ENCODE peak calls at places on chromosomes 4 and X, in four cellular contexts. R is tibial nerve; H is heart left ventricle; G is CD8-positive, alpha-beta memory T cell. Q is an unnamed sample.
A peak's percentile ranks its signal among the peaks of the same experiment; 100 is the strongest.

GRCh38 chrX:82384401-82384800 is 1123.7 kb upstream of the POU3F4 start:
- DNase-seq in R (no peak), H (no peak), G (no peak), Q (no peak)

GRCh38 chr4:22434895-22435294 is 81.0 kb downstream of the ADGRA3 start:
- DNase-seq in R (no peak), H (peak; percentile 22), G (no peak), Q (no peak)

GRCh38 chr4:159010563-159011260 is 92.2 kb upstream of the RAPGEF2 start:
- DNase-seq in R (peak; percentile 53), H (peak; percentile 53), G (no peak), Q (peak; percentile 92)

GRCh38 chr4:39889226-39889625 is 88.5 kb downstream of the PDS5A start:
- DNase-seq in R (no peak), H (no peak), G (no peak), Q (no peak)

GRCh38 chr4:573122-573892 is 2.8 kb downstream of the TMEM271 start:
- DNase-seq in R (no peak), H (no peak), G (no peak), Q (no peak)

GRCh38 chrX:20217279-20217678 is 49.4 kb downstream of the RPS6KA3 start:
- DNase-seq in R (no peak), H (no peak), G (no peak), Q (no peak)

GRCh38 chr4:165464338-165464737 is 85.5 kb downstream of the CPE start:
- DNase-seq in R (no peak), H (no peak), G (no peak), Q (no peak)

GRCh38 chr4:175805863-175806262 is 6.2 kb downstream of the GPM6A start:
- DNase-seq in R (no peak), H (no peak), G (no peak), Q (no peak)

GRCh38 chr4:3303445-3303824 is 10.6 kb downstream of the RGS12 start:
- DNase-seq in R (peak; percentile 9), H (no peak), G (no peak), Q (no peak)

GRCh38 chrX:99242001-99242400 is 1168.1 kb downstream of the PCDH19 start:
- DNase-seq in R (no peak), H (no peak), G (no peak), Q (no peak)

GRCh38 chr4:40150932-40151331 is 45.9 kb upstream of the RHOH start:
- DNase-seq in R (no peak), H (no peak), G (no peak), Q (no peak)

GRCh38 chr4:34046580-34046979 is 2197.7 kb downstream of the ARAP2 start:
- DNase-seq in R (no peak), H (no peak), G (no peak), Q (no peak)

GRCh38 chrX:41317487-41318208 is 16.3 kb upstream of the DDX3X start:
- DNase-seq in R (no peak), H (no peak), G (no peak), Q (no peak)

GRCh38 chr4:143402776-143403550 is 66.3 kb downstream of the GAB1 start:
- DNase-seq in R (no peak), H (no peak), G (no peak), Q (no peak)

GRCh38 chr4:17437396-17437795 is 74.5 kb downstream of the QDPR start:
- DNase-seq in R (no peak), H (peak; percentile 32), G (no peak), Q (no peak)

GRCh38 chr4:26362745-26363439 is 42.1 kb downstream of the RBPJ start:
- DNase-seq in R (no peak), H (no peak), G (no peak), Q (no peak)

GRCh38 chr4:164648151-164648848 is 105.6 kb upstream of the SMIM31 start:
- DNase-seq in R (no peak), H (no peak), G (no peak), Q (no peak)

GRCh38 chr4:53477666-53478065 is 100.2 kb downstream of the FIP1L1 start:
- DNase-seq in R (no peak), H (no peak), G (no peak), Q (no peak)

GRCh38 chr4:145003675-145004074 is 94.3 kb downstream of the ANAPC10 start:
- DNase-seq in R (no peak), H (no peak), G (no peak), Q (no peak)

GRCh38 chrX:53678667-53679066 is 7.9 kb downstream of the HUWE1 start:
- DNase-seq in R (no peak), H (no peak), G (no peak), Q (no peak)

GRCh38 chr4:8920289-8920965 is 48.8 kb upstream of the HMX1 start:
- DNase-seq in R (no peak), H (no peak), G (no peak), Q (peak; percentile 47)

GRCh38 chrX:134938682-134939081 is 52.1 kb upstream of the SMIM10 start:
- DNase-seq in R (no peak), H (no peak), G (no peak), Q (no peak)

GRCh38 chrX:71095971-71096701 is 485 bp downstream of the FOXO4 start:
- DNase-seq in R (peak; percentile 23), H (peak; percentile 77), G (peak; percentile 70), Q (no peak)

GRCh38 chr4:51942833-51943215 is 77.3 kb downstream of the LRRC66 start:
- DNase-seq in R (no peak), H (no peak), G (no peak), Q (no peak)

GRCh38 chr4:92050875-92051274 is 252.9 kb upstream of the GRID2 start:
- DNase-seq in R (no peak), H (no peak), G (no peak), Q (no peak)

GRCh38 chr4:172962564-172963353 is 205.9 kb upstream of the GALNT7 start:
- DNase-seq in R (no peak), H (no peak), G (no peak), Q (peak; percentile 90)

GRCh38 chr4:138910914-138911336 is 104.7 kb upstream of the NOCT start:
- DNase-seq in R (peak; percentile 23), H (peak; percentile 64), G (no peak), Q (peak; percentile 81)

GRCh38 chr4:120816385-120816784 is 106.1 kb downstream of the PRDM5 start:
- DNase-seq in R (no peak), H (no peak), G (no peak), Q (no peak)

GRCh38 chr4:85478576-85478975 is 3.6 kb downstream of the ARHGAP24 start:
- DNase-seq in R (no peak), H (no peak), G (no peak), Q (no peak)

GRCh38 chr4:85477538-85477937 is 2.6 kb downstream of the ARHGAP24 start:
- DNase-seq in R (no peak), H (no peak), G (no peak), Q (no peak)

GRCh38 chr4:85474818-85475630 is at the start of gene ARHGAP24:
- DNase-seq in R (peak; percentile 63), H (peak; percentile 84), G (no peak), Q (peak; percentile 91)

GRCh38 chr4:85475631-85476233 is 782 bp downstream of the ARHGAP24 start:
- DNase-seq in R (no peak), H (peak; percentile 18), G (no peak), Q (no peak)

DNA sequence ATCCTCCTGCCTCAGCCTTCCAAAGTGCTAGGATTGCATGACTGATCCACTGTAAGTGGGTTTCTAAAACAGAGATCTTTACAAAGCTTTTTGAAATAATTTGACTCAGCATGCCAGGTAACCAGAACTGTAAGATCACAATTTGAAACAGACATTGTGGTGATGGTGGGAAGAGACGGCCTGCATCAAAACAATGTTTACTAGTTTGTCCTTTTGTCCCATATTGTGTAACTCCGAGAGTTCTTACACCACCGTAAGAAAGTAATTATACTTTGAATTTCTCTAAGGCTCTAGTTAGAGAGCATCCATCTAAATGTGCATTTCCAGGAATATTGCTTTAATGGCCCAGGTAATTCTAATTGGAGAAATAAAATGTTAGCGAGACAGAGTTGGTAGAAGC is 594 bp upstream of the ARHGAP24 start:
- DNase-seq in R (no peak), H (no peak), G (no peak), Q (no peak)
- H3K4me3 ChIP-seq in R (peak overlapping the region; percentile 65), H (no peak overlapping the region), G (no peak overlapping the region), Q (no peak overlapping the region)

DNA sequence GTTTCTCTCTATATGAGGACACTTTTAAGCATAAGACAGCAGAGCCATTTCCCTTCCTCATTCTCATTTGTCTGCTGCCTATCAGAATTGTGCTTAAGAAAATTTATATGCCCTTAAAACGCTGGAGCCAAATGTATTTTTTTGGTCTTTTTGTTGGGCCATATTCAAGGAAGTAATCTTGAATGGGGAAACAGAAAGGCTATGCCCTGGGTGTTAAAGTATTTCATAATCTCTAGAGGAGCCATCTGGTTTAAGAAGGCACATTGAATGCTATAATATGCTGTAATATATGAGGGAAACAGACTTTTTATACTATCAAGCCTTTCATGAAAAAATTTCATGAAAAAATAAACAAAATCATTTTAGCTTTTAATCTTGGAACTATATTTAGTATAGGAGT is 4.3 kb downstream of the DMD start:
- DNase-seq in R (no peak), H (no peak), G (no peak), Q (no peak)
- H3K4me3 ChIP-seq in R (no peak overlapping the region), H (peak overlapping the region; percentile 5), G (no peak overlapping the region), Q (peak overlapping the region; percentile 40)

GRCh38 chrX:150216716-150217115 is 146.4 kb upstream of the MAMLD1 start:
- DNase-seq in R (no peak), H (no peak), G (no peak), Q (no peak)

GRCh38 chrX:150224676-150225075 is 138.4 kb upstream of the MAMLD1 start:
- DNase-seq in R (no peak), H (no peak), G (no peak), Q (no peak)

GRCh38 chrX:150223176-150224015 is 139.7 kb upstream of the MAMLD1 start:
- DNase-seq in R (no peak), H (no peak), G (no peak), Q (no peak)

GRCh38 chrX:150225266-150225665 is 137.9 kb upstream of the MAMLD1 start:
- DNase-seq in R (no peak), H (no peak), G (no peak), Q (no peak)

GRCh38 chrX:150219374-150220185 is 143.5 kb upstream of the MAMLD1 start:
- DNase-seq in R (no peak), H (no peak), G (no peak), Q (no peak)
- H3K4me3 ChIP-seq in R (no peak overlapping the region), H (no peak overlapping the region), G (no peak overlapping the region), Q (no peak overlapping the region)

DNA sequence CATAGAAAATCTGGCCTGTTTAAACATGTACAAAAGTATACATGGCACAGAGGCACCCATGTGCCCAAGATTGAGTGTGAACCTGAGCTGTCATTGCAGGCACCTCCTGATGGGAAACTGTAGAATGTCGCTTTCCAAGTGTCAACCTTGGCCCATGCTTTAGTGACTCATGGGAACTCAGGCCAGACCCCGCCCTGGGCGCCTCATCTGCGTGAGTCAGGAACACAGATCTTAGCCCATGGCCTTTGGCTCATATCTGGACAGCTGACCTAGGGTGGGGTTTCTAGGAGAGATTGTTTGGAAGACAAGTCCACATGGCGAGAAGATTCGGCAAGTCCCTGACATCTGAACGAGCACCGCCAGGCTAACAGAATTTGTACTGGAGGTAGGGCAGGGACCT is 50.0 kb downstream of the CYTL1 start:
- DNase-seq in R (peak; percentile 54), H (no peak), G (no peak), Q (peak; percentile 83)
- H3K4me3 ChIP-seq in R (no peak overlapping the region), H (no peak overlapping the region), G (no peak overlapping the region), Q (no peak overlapping the region)

GRCh38 chr4:57094482-57095223 is 15.5 kb downstream of the IGFBP7 start:
- DNase-seq in R (no peak), H (no peak), G (no peak), Q (no peak)
- H3K4me3 ChIP-seq in R (no peak overlapping the region), H (no peak overlapping the region), G (no peak overlapping the region), Q (no peak overlapping the region)

DNA sequence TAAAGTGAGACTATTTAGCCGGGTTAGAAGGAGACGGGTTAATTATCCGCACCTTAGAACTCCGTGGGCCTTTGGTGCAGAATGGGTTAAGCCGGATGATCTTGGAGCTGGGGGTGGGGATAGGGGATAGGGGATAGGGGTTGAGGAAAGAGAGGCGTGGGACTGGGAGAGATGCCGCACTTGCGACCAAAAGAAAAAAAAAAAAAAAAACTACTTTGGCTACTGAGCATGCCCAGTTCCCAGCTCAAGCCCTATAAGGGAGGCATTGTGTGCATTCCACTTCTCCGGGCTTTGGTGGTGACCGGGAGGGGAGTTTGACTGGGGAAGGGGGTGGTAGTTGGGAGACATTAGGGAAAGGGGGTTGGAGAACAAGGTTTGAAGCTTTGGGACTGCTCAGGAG is at the start of gene SLITRK4:
- DNase-seq in R (no peak), H (no peak), G (no peak), Q (no peak)
- H3K4me3 ChIP-seq in R (peak within 1 kb of the TSS; percentile 13), H (peak within 1 kb of the TSS; percentile 2), G (no peak within 1 kb of the TSS), Q (peak within 1 kb of the TSS; percentile 50)

Q was measured in sigmoid colon.